ENCODE peak calls at places on chromosomes 2 and 18, in four cellular contexts. X, M, E and Z are unnamed samples.

GRCh38 chr2:240462704-240463273 is 27.3 kb downstream of the GPC1 start:
- DNase-seq in X (no peak), M (no peak), E (no peak), Z (no peak)

GRCh38 chr2:135742307-135742838 is 718 bp downstream of the UBXN4 start:
- DNase-seq in X (peak), M (peak), E (no peak), Z (peak)

GRCh38 chr2:130720528-130720927 is 8.3 kb upstream of the GPR148 start:
- DNase-seq in X (no peak), M (no peak), E (no peak), Z (no peak)

GRCh38 chr2:148530350-148530749 is 114.2 kb upstream of the EPC2 start:
- DNase-seq in X (no peak), M (no peak), E (no peak), Z (no peak)

GRCh38 chr18:25732862-25733261 is 357.6 kb downstream of the SS18 start:
- DNase-seq in X (no peak), M (no peak), E (no peak), Z (no peak)

GRCh38 chr2:109690822-109691541 is 76.8 kb downstream of the SOWAHC start:
- DNase-seq in X (peak), M (peak), E (no peak), Z (no peak)

GRCh38 chr18:53457068-53457467 is 767.4 kb downstream of the MBD2 start:
- DNase-seq in X (no peak), M (no peak), E (no peak), Z (no peak)

GRCh38 chr18:43830905-43831304 is 553.6 kb upstream of the SYT4 start:
- DNase-seq in X (no peak), M (no peak), E (no peak), Z (no peak)

GRCh38 chr2:6667326-6667725 is 198.4 kb downstream of the CMPK2 start:
- DNase-seq in X (no peak), M (no peak), E (no peak), Z (no peak)

GRCh38 chr2:175619179-175619578 is 382.9 kb downstream of the LNPK start:
- DNase-seq in X (no peak), M (no peak), E (no peak), Z (no peak)

GRCh38 chr2:2855297-2855696 is 522.3 kb downstream of the EIPR1 start:
- DNase-seq in X (no peak), M (no peak), E (no peak), Z (no peak)

GRCh38 chr2:239368321-239368720 is 32.5 kb downstream of the HDAC4 start:
- DNase-seq in X (no peak), M (no peak), E (no peak), Z (no peak)

GRCh38 chr2:163644238-163644637 is 91.6 kb downstream of the FIGN start:
- DNase-seq in X (no peak), M (no peak), E (no peak), Z (no peak)

GRCh38 chr2:16716051-16716450 is 50.4 kb upstream of the CYRIA start:
- DNase-seq in X (no peak), M (no peak), E (no peak), Z (no peak)

GRCh38 chr2:144325086-144325485 is 194.8 kb downstream of the ZEB2 start:
- DNase-seq in X (no peak), M (no peak), E (no peak), Z (no peak)

GRCh38 chr2:158712791-158713522 is 82.2 kb upstream of the DAPL1 start:
- DNase-seq in X (no peak), M (no peak), E (no peak), Z (no peak)

GRCh38 chr2:60140180-60140579 is 413.3 kb downstream of the BCL11A start:
- DNase-seq in X (no peak), M (no peak), E (no peak), Z (no peak)

GRCh38 chr2:239392688-239393400 is 8.0 kb downstream of the HDAC4 start:
- DNase-seq in X (no peak), M (no peak), E (no peak), Z (no peak)

GRCh38 chr2:109513749-109514588 is 99.8 kb downstream of the SEPTIN10 start:
- DNase-seq in X (peak), M (no peak), E (no peak), Z (no peak)

GRCh38 chr18:20971886-20972267 is 139.7 kb downstream of the ROCK1 start:
- DNase-seq in X (no peak), M (no peak), E (peak), Z (peak)

GRCh38 chr18:74255022-74255658 is 36.6 kb downstream of the CYB5A start:
- DNase-seq in X (no peak), M (peak), E (no peak), Z (no peak)

GRCh38 chr2:64999754-65000153 is 10.6 kb downstream of the SLC1A4 start:
- DNase-seq in X (no peak), M (no peak), E (no peak), Z (no peak)

DNA sequence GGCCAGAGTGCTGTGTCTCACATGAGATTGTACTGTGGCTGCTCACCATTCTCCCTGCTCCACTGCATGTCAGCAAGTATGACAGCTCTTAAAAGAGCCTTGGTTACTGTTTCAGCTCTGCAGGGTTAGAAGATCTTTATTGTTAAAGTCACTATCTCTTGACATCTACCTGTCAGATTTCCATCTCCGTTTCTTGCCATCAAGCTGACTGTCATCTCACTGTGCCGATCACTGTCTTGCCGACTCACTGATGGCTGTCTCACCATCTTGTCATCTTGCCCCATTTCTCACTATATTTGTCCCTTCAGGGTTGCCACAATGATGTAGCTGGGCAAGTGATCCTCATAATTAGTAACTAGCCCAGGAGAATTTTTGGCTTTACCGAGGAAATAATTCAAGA is 800.9 kb upstream of the CDH7 start:
- DNase-seq in X (no peak), M (no peak), E (no peak), Z (no peak)
- TF ChIP-seq POLR2A in X (no peak), M (no peak), E (no peak), Z (no peak)

DNA sequence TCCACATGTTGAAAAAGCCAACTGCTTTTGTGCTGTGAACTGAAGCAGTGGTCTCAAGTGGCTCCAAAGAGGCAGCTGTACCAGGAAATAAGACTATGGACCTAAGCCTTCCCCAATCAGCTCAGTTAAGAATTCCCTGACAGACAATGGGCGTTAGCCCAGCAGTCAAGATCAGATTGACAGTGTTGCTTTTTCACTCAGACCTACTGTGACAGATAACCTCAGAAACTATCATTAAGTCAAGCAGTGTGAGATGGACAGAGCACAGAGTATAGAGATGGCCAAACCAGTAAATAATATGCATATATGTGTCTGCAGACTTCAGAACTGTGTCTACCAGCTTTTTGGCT is 215.3 kb downstream of the ZFP36L2 start:
- DNase-seq in X (no peak), M (no peak), E (no peak), Z (no peak)
- TF ChIP-seq POLR2A in X (no peak), M (no peak), E (no peak), Z (no peak)

DNA sequence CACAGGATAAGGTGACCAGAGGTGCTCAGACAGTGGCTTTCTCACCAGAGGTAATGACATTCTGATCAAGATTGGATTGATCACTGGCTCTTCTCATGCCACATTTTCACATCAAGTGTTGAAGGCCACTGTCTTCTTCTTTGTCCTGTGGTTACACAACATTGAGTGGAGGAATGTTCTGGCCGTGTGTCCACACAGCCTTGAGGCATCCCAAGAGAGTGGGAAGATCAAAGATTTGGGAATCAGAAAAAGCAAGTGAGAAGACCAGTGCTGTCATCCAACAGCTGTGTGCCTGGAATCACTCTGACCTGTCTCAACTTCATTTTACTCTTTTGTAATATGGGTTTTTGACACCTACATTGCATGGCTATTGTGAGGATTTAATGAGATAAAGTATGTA is 67.4 kb downstream of the IL1R2 start:
- DNase-seq in X (no peak), M (no peak), E (no peak), Z (no peak)
- TF ChIP-seq POLR2A in X (no peak), M (no peak), E (no peak), Z (no peak)

DNA sequence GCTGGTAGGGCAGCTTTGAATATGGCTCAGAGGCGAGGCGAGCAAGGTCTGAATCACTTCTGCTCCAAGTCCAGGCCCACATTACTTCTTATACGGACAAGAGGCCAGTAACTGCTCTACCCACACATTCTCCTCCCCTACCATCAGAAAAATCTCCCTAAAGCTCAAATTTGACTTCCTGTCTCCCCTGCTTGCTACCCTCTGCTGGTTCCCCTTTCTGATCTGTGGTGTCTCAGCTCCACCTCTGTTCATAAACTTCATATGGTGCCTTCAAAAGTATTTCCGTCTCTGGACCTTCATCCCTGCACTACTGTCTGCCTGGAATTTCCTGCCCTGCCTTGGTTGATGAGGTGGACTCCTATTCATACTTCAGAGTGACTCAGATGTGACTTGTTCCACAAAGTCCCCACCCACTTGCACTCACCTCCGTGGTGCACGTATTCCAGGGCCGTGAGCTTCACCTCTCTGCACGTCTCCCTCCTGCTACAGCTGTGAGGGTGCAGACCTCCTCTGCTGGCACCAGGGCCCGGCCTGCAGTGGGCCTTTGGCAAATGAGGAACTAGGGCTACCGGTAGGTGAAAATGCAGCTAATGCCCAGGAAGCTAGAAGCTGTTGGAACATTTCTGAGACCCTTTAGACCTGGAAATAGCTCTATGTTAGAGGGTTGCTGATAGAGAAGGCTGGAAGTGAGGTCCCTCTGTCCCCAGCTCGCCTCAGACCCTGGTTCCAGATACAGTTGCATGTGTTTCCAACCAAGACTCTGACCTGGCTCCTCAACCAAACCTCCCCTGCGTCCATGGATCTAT is 24.6 kb upstream of the KCMF1 start:
- DNase-seq in X (no peak), M (peak), E (peak), Z (no peak)
- TF ChIP-seq POLR2A in X (no peak), M (no peak), E (peak), Z (no peak)

DNA sequence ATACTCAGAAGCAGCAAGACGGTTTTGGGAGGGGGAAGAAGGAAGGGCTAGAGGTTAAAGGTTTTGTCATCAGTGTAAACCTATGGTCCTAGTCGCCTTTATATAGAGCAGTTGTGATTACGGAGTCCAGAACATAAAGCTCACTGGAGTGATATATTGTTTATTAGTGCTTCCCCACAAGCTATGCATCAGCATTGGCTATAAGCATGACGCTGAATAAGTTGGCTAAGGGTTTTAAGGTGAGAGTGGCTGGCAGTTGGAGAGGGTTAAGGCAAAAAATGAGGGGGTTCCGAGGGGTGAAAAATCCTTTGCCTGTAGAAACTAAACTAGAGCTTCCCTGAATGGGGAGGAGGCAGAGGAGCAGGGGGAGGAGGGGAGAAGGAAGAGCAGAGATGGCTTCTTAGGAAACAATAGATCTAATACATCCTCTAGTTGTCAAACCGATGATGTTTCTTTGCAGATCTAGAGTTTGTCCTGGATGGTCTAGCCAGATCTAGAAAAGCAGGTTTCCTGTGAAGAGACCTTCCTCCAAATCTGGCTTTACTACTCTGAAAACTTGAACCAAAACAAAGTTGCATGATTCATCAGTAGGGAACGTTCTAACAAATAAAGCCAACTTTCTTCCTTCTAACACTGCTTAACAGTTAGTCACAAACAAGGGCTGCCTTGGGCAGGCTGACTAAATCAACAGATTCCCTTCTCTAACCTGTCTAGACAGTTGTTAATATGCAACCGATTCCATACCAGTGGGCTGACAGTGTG is 2.5 kb downstream of the KLF7 start:
- DNase-seq in X (peak), M (peak), E (peak), Z (no peak)
- TF ChIP-seq POLR2A in X (peak), M (no peak), E (no peak), Z (no peak)

GRCh38 chr18:2657043-2657512 is 1.6 kb downstream of the SMCHD1 start:
- DNase-seq in X (no peak), M (no peak), E (no peak), Z (no peak)

GRCh38 chr18:2655954-2656236 is 369 bp downstream of the SMCHD1 start:
- DNase-seq in X (no peak), M (no peak), E (peak), Z (peak)

GRCh38 chr18:2655153-2655953 is at the start of gene SMCHD1:
- DNase-seq in X (peak), M (peak), E (peak), Z (peak)

GRCh38 chr18:2656237-2657042 is 914 bp downstream of the SMCHD1 start:
- DNase-seq in X (peak), M (peak), E (no peak), Z (peak)

DNA sequence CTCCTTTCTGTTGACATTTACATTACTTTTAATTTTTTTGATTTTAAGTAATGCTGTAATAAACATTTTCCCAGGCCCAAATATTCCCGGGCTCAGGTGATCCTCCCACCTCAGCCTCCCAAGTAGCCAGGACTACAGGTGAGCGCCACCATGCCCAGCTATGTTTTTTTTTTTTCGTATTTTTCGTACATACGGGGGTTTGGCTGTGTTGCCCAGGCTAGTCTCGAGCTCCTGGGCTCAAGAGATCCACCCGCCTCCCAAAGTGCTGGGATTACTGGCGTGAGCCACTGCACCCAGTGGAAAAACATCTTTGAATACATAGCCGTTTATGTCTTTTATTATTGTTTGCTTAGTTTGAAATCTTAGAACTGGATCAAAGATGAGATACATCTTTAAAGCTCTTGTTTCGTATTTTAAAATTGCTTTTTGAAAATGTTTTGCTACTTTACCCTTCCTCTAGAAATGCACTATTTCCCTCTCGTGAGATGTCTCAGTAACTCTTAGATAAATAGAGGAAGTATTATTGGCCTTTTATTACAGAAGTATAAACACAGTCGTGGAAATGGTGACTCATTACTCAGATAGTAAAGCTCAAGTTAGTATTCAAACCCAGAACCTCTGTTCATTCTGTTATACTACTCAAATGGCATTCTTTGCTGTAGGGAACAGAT is 2.4 kb downstream of the SMCHD1 start:
- DNase-seq in X (no peak), M (no peak), E (peak), Z (peak)
- TF ChIP-seq POLR2A in X (no peak), M (no peak), E (no peak), Z (peak)

GRCh38 chr18:62525611-62526010 is 2.8 kb downstream of the ZCCHC2 start:
- DNase-seq in X (no peak), M (no peak), E (no peak), Z (peak)

GRCh38 chr18:62524443-62525200 is 1.8 kb downstream of the ZCCHC2 start:
- DNase-seq in X (peak), M (peak), E (no peak), Z (peak)

GRCh38 chr18:62523255-62523588 is 397 bp downstream of the ZCCHC2 start:
- DNase-seq in X (no peak), M (no peak), E (no peak), Z (no peak)

GRCh38 chr18:62523631-62524442 is 1.0 kb downstream of the ZCCHC2 start:
- DNase-seq in X (peak), M (peak), E (no peak), Z (peak)

DNA sequence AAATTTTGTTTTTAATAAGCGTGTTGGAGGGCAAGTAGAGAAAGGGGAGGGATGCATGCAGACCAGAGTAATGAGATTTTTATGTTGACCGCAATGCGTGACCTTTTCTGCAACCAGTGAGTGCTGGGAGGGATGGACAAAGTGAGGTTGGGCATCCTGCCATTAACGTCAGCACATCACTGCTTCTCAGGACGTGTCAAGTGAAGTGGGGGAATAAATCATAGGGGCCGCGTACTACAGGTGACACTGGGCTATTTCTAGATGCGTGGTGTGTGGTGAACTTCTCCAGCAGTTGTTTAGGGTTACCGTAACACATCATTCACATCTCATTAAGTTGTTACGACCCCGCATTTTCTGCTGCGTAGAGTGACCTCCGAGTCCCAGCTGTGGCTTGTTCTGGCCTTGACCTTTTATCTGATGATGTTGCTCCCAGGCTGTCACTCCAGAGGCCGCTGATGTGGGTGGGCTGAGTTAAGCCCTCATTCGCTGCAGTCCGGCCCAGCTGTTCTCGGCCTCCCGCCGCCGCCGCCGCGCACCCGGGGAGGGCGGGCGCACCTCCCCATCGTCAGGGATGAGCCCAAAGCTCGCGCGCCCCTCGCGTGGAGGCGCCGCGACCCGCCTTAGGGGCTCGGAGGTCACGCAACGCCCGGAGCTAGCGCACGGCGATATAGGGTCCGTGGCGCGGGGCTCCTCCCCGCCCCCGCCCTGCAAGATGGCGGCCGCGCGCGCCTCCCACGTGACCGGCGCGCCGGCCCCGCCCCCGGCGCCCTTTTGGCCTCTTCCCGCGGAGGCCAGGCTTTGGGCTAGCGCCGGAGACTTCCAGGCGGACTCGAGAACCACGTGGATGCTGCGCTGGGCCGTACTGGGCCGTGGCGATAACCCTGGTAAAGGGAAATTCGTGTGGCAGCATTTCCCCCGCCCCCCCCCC is 3.5 kb downstream of the ZCCHC2 start:
- DNase-seq in X (peak), M (peak), E (peak), Z (peak)
- TF ChIP-seq POLR2A in X (peak), M (no peak), E (peak), Z (peak)